ENCODE peak calls at places on chromosomes 13 and 19, in ten cellular contexts. One of them, this sample, is unnamed.
A peak's percentile ranks its signal among the peaks of the same experiment; 100 is the strongest.

GRCh38 chr13:40064723-40065122 is 409.3 kb downstream of the COG6 start:
- DNase-seq in A549: peak; percentile 5
- DNase-seq in uterus: peak; percentile 82
- DNase-seq in CD8-positive, alpha-beta T cell: no peak
- DNase-seq in AG04450: no peak
- DNase-seq in RWPE1: peak; percentile 68
- DNase-seq in psoas muscle: no peak
- DNase-seq in colonic mucosa: no peak
- DNase-seq in mammary epithelial cell: peak; percentile 80
- DNase-seq in A673: peak; percentile 97
- DNase-seq in this sample: no peak

GRCh38 chr19:33458807-33459206 is 62.8 kb downstream of the PEPD start:
- DNase-seq in A549: no peak
- DNase-seq in colonic mucosa: no peak
- DNase-seq in uterus: no peak
- DNase-seq in RWPE1: no peak
- DNase-seq in CD8-positive, alpha-beta T cell: no peak
- DNase-seq in psoas muscle: no peak
- DNase-seq in A673: no peak
- DNase-seq in mammary epithelial cell: no peak
- DNase-seq in AG04450: no peak
- DNase-seq in this sample: no peak

GRCh38 chr19:47435196-47435595 is 15.9 kb upstream of the MEIS3 start:
- DNase-seq in uterus: no peak
- DNase-seq in A549: no peak
- DNase-seq in mammary epithelial cell: no peak
- DNase-seq in psoas muscle: no peak
- DNase-seq in RWPE1: no peak
- DNase-seq in AG04450: no peak
- DNase-seq in A673: no peak
- DNase-seq in CD8-positive, alpha-beta T cell: no peak
- DNase-seq in colonic mucosa: no peak
- DNase-seq in this sample: no peak

GRCh38 chr13:26497991-26498423 is 59.5 kb upstream of the WASF3 start:
- DNase-seq in CD8-positive, alpha-beta T cell: no peak
- DNase-seq in A673: peak; percentile 82
- DNase-seq in uterus: no peak
- DNase-seq in mammary epithelial cell: peak; percentile 33
- DNase-seq in RWPE1: peak; percentile 56
- DNase-seq in A549: no peak
- DNase-seq in AG04450: no peak
- DNase-seq in psoas muscle: no peak
- DNase-seq in colonic mucosa: no peak
- DNase-seq in this sample: no peak

GRCh38 chr13:79382545-79383275 is 23.3 kb downstream of the RBM26 start:
- DNase-seq in CD8-positive, alpha-beta T cell: no peak
- DNase-seq in psoas muscle: no peak
- DNase-seq in mammary epithelial cell: peak; percentile 55
- DNase-seq in RWPE1: peak; percentile 42
- DNase-seq in colonic mucosa: no peak
- DNase-seq in A673: no peak
- DNase-seq in AG04450: no peak
- DNase-seq in A549: no peak
- DNase-seq in uterus: no peak
- DNase-seq in this sample: no peak

GRCh38 chr13:43058318-43058674 is 34.9 kb downstream of the DNAJC15 start:
- DNase-seq in colonic mucosa: peak; percentile 70
- DNase-seq in psoas muscle: no peak
- DNase-seq in A549: peak; percentile 16
- DNase-seq in CD8-positive, alpha-beta T cell: no peak
- DNase-seq in RWPE1: peak; percentile 83
- DNase-seq in AG04450: no peak
- DNase-seq in uterus: no peak
- DNase-seq in A673: peak; percentile 72
- DNase-seq in mammary epithelial cell: peak; percentile 92
- DNase-seq in this sample: no peak

GRCh38 chr13:82976499-82976898 is 905.8 kb downstream of the SLITRK1 start:
- DNase-seq in uterus: no peak
- DNase-seq in RWPE1: no peak
- DNase-seq in A549: no peak
- DNase-seq in CD8-positive, alpha-beta T cell: no peak
- DNase-seq in AG04450: no peak
- DNase-seq in colonic mucosa: no peak
- DNase-seq in A673: no peak
- DNase-seq in psoas muscle: no peak
- DNase-seq in mammary epithelial cell: no peak
- DNase-seq in this sample: no peak

GRCh38 chr13:106561551-106562170 is 6.3 kb downstream of the ARGLU1 start:
- DNase-seq in mammary epithelial cell: peak; percentile 35
- DNase-seq in A549: no peak
- DNase-seq in uterus: no peak
- DNase-seq in colonic mucosa: no peak
- DNase-seq in CD8-positive, alpha-beta T cell: peak; percentile 23
- DNase-seq in AG04450: no peak
- DNase-seq in A673: no peak
- DNase-seq in psoas muscle: no peak
- DNase-seq in RWPE1: no peak
- DNase-seq in this sample: no peak

GRCh38 chr19:41175825-41176734 is 16.9 kb upstream of the CYP2S1 start:
- DNase-seq in mammary epithelial cell: peak; percentile 71
- DNase-seq in CD8-positive, alpha-beta T cell: peak; percentile 50
- DNase-seq in AG04450: peak; percentile 58
- DNase-seq in colonic mucosa: peak; percentile 88
- DNase-seq in A549: peak; percentile 100
- DNase-seq in RWPE1: peak; percentile 90
- DNase-seq in psoas muscle: no peak
- DNase-seq in uterus: peak; percentile 40
- DNase-seq in A673: peak; percentile 40
- DNase-seq in this sample: peak; percentile 85

GRCh38 chr19:47227347-47228167 is 3.4 kb downstream of the BBC3 start:
- DNase-seq in psoas muscle: peak; percentile 94
- DNase-seq in colonic mucosa: peak; percentile 91
- DNase-seq in mammary epithelial cell: peak; percentile 68
- DNase-seq in AG04450: peak; percentile 84
- DNase-seq in A549: peak; percentile 96
- DNase-seq in uterus: peak; percentile 93
- DNase-seq in A673: peak; percentile 75
- DNase-seq in CD8-positive, alpha-beta T cell: peak; percentile 38
- DNase-seq in RWPE1: peak; percentile 86
- DNase-seq in this sample: peak; percentile 95

GRCh38 chr13:99057310-99057975 is 79.6 kb upstream of the DOCK9 start:
- DNase-seq in A673: no peak
- DNase-seq in colonic mucosa: no peak
- DNase-seq in A549: peak; percentile 8
- DNase-seq in mammary epithelial cell: peak; percentile 27
- DNase-seq in CD8-positive, alpha-beta T cell: no peak
- DNase-seq in psoas muscle: no peak
- DNase-seq in RWPE1: peak; percentile 45
- DNase-seq in AG04450: no peak
- DNase-seq in uterus: peak; percentile 43
- DNase-seq in this sample: no peak

GRCh38 chr19:14142262-14143190 is 6.1 kb upstream of the ASF1B start:
- DNase-seq in colonic mucosa: no peak
- DNase-seq in RWPE1: no peak
- DNase-seq in uterus: no peak
- DNase-seq in mammary epithelial cell: no peak
- DNase-seq in CD8-positive, alpha-beta T cell: no peak
- DNase-seq in A673: no peak
- DNase-seq in psoas muscle: no peak
- DNase-seq in AG04450: no peak
- DNase-seq in A549: no peak
- DNase-seq in this sample: no peak

DNA sequence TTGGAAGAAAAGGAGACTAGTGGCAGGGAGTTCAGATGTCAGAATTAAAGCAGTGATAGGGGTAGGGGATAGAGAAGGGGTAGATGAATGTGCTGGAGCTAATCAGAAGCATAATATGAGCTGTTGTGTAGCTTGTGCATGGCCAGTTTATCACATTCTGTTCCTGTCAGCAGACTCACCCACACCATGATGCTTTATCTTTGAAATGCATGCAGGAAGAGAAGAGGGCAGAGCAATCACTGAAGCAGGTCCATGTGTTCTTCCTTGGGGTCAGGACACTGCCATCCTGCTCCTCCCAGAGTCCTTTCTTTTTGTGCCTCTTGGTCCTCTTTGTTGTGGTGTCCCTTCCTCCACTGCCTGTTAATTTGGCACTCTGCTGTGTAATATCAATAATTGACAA is 5.8 kb downstream of the CHAMP1 start:
- DNase-seq in colonic mucosa: no peak
- DNase-seq in AG04450: no peak
- DNase-seq in RWPE1: no peak
- DNase-seq in CD8-positive, alpha-beta T cell: no peak
- DNase-seq in A673: no peak
- DNase-seq in mammary epithelial cell: no peak
- DNase-seq in psoas muscle: no peak
- DNase-seq in A549: no peak
- DNase-seq in uterus: no peak
- DNase-seq in this sample: no peak
- TF ChIP-seq CTCF in colonic mucosa: no peak
- TF ChIP-seq CTCF in AG04450: no peak
- TF ChIP-seq CTCF in RWPE1: no peak
- TF ChIP-seq CTCF in CD8-positive, alpha-beta T cell: no peak
- TF ChIP-seq CTCF in A673: no peak
- TF ChIP-seq CTCF in mammary epithelial cell: no peak
- TF ChIP-seq CTCF in psoas muscle: no peak
- TF ChIP-seq CTCF in A549: no peak
- TF ChIP-seq CTCF in uterus: no peak
- TF ChIP-seq CTCF in this sample: no peak

GRCh38 chr13:30148171-30148754 is 159.1 kb downstream of the KATNAL1 start:
- DNase-seq in AG04450: no peak
- DNase-seq in mammary epithelial cell: no peak
- DNase-seq in A673: no peak
- DNase-seq in CD8-positive, alpha-beta T cell: peak; percentile 38
- DNase-seq in A549: no peak
- DNase-seq in psoas muscle: no peak
- DNase-seq in RWPE1: no peak
- DNase-seq in colonic mucosa: no peak
- DNase-seq in uterus: no peak
- DNase-seq in this sample: no peak

GRCh38 chr13:30145709-30146367 is 161.5 kb downstream of the KATNAL1 start:
- DNase-seq in AG04450: no peak
- DNase-seq in A673: no peak
- DNase-seq in colonic mucosa: no peak
- DNase-seq in uterus: no peak
- DNase-seq in CD8-positive, alpha-beta T cell: no peak
- DNase-seq in A549: no peak
- DNase-seq in psoas muscle: no peak
- DNase-seq in RWPE1: no peak
- DNase-seq in mammary epithelial cell: no peak
- DNase-seq in this sample: no peak

GRCh38 chr13:30149248-30149647 is 158.1 kb downstream of the KATNAL1 start:
- DNase-seq in A673: no peak
- DNase-seq in psoas muscle: no peak
- DNase-seq in AG04450: no peak
- DNase-seq in CD8-positive, alpha-beta T cell: no peak
- DNase-seq in mammary epithelial cell: no peak
- DNase-seq in colonic mucosa: no peak
- DNase-seq in A549: no peak
- DNase-seq in uterus: no peak
- DNase-seq in RWPE1: no peak
- DNase-seq in this sample: no peak

GRCh38 chr13:30148791-30149190 is 158.6 kb downstream of the KATNAL1 start:
- DNase-seq in A549: no peak
- DNase-seq in psoas muscle: no peak
- DNase-seq in AG04450: no peak
- DNase-seq in RWPE1: no peak
- DNase-seq in A673: no peak
- DNase-seq in colonic mucosa: no peak
- DNase-seq in mammary epithelial cell: no peak
- DNase-seq in uterus: no peak
- DNase-seq in CD8-positive, alpha-beta T cell: no peak
- DNase-seq in this sample: no peak

GRCh38 chr13:30147380-30147779 is 160.0 kb downstream of the KATNAL1 start:
- DNase-seq in CD8-positive, alpha-beta T cell: no peak
- DNase-seq in AG04450: no peak
- DNase-seq in uterus: no peak
- DNase-seq in A673: no peak
- DNase-seq in mammary epithelial cell: no peak
- DNase-seq in A549: no peak
- DNase-seq in RWPE1: no peak
- DNase-seq in colonic mucosa: no peak
- DNase-seq in psoas muscle: no peak
- DNase-seq in this sample: no peak
- H3K27ac ChIP-seq in CD8-positive, alpha-beta T cell: peak overlapping the region; percentile 35
- H3K27ac ChIP-seq in AG04450: no peak overlapping the region
- H3K27ac ChIP-seq in uterus: no peak overlapping the region
- H3K27ac ChIP-seq in A673: no peak overlapping the region
- H3K27ac ChIP-seq in mammary epithelial cell: no peak overlapping the region
- H3K27ac ChIP-seq in A549: no peak overlapping the region
- H3K27ac ChIP-seq in RWPE1: no peak overlapping the region
- H3K27ac ChIP-seq in colonic mucosa: no peak overlapping the region
- H3K27ac ChIP-seq in psoas muscle: no peak overlapping the region
- H3K27ac ChIP-seq in this sample: peak overlapping the region; percentile 14

DNA sequence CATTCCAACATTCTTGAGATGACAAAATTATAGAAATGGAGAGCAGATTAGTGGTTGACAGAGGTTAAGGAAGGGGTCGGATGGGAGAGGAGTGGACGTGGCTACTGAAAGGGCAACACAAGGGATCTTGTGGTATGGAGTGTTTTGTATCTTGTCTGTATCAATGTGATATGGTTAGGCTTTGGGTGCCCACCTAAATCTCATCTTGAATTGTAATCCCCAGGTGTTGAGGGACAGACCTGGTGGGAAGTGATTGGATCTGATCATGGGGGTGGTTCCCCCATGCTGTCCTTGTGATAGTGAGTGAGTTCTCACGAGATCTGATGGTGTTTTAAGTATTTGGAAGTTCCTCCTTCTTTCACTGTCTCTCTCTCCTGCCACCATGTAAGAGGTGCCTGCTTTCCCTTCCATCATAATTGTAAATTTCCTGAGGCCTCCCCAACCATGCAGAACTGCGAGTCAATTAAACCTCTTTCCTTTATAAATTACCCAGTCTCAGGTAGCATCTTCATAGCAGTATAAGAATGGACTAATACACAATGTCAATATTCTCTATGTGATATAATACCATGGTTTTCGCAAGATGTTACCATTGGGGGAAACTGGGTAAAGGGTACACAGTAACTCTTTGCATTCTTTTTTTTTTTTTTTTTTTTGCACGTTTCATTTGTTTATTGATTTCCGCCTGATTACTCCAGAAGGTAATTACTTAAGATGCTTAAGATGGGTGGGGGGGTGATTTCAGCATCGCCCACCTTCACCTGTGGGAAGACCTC is 4.9 kb upstream of the IFNL4 start:
- DNase-seq in mammary epithelial cell: no peak
- DNase-seq in RWPE1: no peak
- DNase-seq in psoas muscle: no peak
- DNase-seq in colonic mucosa: no peak
- DNase-seq in A673: no peak
- DNase-seq in CD8-positive, alpha-beta T cell: no peak
- DNase-seq in uterus: no peak
- DNase-seq in AG04450: no peak
- DNase-seq in A549: no peak
- DNase-seq in this sample: no peak
- TF ChIP-seq CTCF in mammary epithelial cell: no peak
- TF ChIP-seq CTCF in RWPE1: no peak
- TF ChIP-seq CTCF in psoas muscle: no peak
- TF ChIP-seq CTCF in colonic mucosa: no peak
- TF ChIP-seq CTCF in A673: no peak
- TF ChIP-seq CTCF in CD8-positive, alpha-beta T cell: no peak
- TF ChIP-seq CTCF in uterus: no peak
- TF ChIP-seq CTCF in AG04450: no peak
- TF ChIP-seq CTCF in A549: no peak
- TF ChIP-seq CTCF in this sample: no peak

GRCh38 chr19:48954011-48954594 is 572 bp upstream of the BAX start:
- DNase-seq in psoas muscle: no peak
- DNase-seq in uterus: peak; percentile 30
- DNase-seq in AG04450: no peak
- DNase-seq in RWPE1: no peak
- DNase-seq in colonic mucosa: peak; percentile 38
- DNase-seq in A673: no peak
- DNase-seq in CD8-positive, alpha-beta T cell: no peak
- DNase-seq in mammary epithelial cell: no peak
- DNase-seq in A549: no peak
- DNase-seq in this sample: no peak
- H3K27ac ChIP-seq in psoas muscle: peak overlapping the region; percentile 88
- H3K27ac ChIP-seq in uterus: peak overlapping the region; percentile 83
- H3K27ac ChIP-seq in AG04450: no peak overlapping the region
- H3K27ac ChIP-seq in RWPE1: peak overlapping the region; percentile 85
- H3K27ac ChIP-seq in colonic mucosa: peak overlapping the region; percentile 70
- H3K27ac ChIP-seq in A673: peak overlapping the region; percentile 59
- H3K27ac ChIP-seq in CD8-positive, alpha-beta T cell: peak overlapping the region; percentile 69
- H3K27ac ChIP-seq in mammary epithelial cell: peak overlapping the region; percentile 63
- H3K27ac ChIP-seq in A549: peak overlapping the region; percentile 96
- H3K27ac ChIP-seq in this sample: peak overlapping the region; percentile 92

This sample was measured in upper lobe of right lung.